ENCODE peak calls at places on chromosomes 3 and 15, in eight cellular contexts. W is bronchial epithelial cell, N is Panc1, H is upper lobe of right lung, L is Peyer's patch, Y is cardiac muscle cell, V is left ventricle myocardium inferior, I is breast epithelium. D is an unnamed sample.
A peak's percentile ranks its signal among the peaks of the same experiment; 100 is the strongest.

GRCh38 chr3:4670352-4670751 is 177.2 kb downstream of the ITPR1 start:
- DNase-seq in W (no peak), N (no peak), H (no peak), L (no peak), Y (no peak), V (no peak), I (no peak), D (peak; percentile 17)

GRCh38 chr3:138974467-138974866 is 27.4 kb downstream of the FOXL2NB start:
- DNase-seq in W (peak; percentile 74), N (no peak), H (no peak), L (no peak), Y (peak; percentile 57), V (no peak), I (no peak), D (peak; percentile 46)

GRCh38 chr15:52783191-52783829 is 6.8 kb downstream of the ONECUT1 start:
- DNase-seq in W (no peak), N (no peak), H (peak; percentile 60), L (no peak), Y (peak; percentile 33), V (no peak), I (no peak), D (peak; percentile 24)

GRCh38 chr15:79025802-79026201 is 64.8 kb downstream of the RASGRF1 start:
- DNase-seq in W (no peak), N (no peak), H (no peak), L (no peak), Y (no peak), V (no peak), I (no peak), D (no peak)

GRCh38 chr15:49101536-49101935 is 53.9 kb downstream of the COPS2 start:
- DNase-seq in W (no peak), N (no peak), H (no peak), L (no peak), Y (peak; percentile 66), V (no peak), I (no peak), D (peak; percentile 85)

GRCh38 chr15:65979316-65979715 is 110.0 kb downstream of the RAB11A start:
- DNase-seq in W (peak; percentile 69), N (no peak), H (no peak), L (no peak), Y (no peak), V (no peak), I (no peak), D (no peak)

GRCh38 chr3:130480736-130481135 is 36.2 kb upstream of the COL6A6 start:
- DNase-seq in W (peak; percentile 44), N (no peak), H (no peak), L (no peak), Y (peak; percentile 82), V (no peak), I (no peak), D (peak; percentile 59)

GRCh38 chr15:58332676-58333400 is 99.0 kb upstream of the LIPC start:
- DNase-seq in W (peak; percentile 62), N (peak; percentile 69), H (no peak), L (no peak), Y (peak; percentile 28), V (no peak), I (no peak), D (peak; percentile 41)

GRCh38 chr3:182240474-182240873 is 528.7 kb downstream of the SOX2 start:
- DNase-seq in W (no peak), N (no peak), H (no peak), L (no peak), Y (no peak), V (no peak), I (no peak), D (no peak)

GRCh38 chr3:73419179-73419803 is 205.4 kb downstream of the PDZRN3 start:
- DNase-seq in W (no peak), N (no peak), H (no peak), L (no peak), Y (peak; percentile 51), V (no peak), I (no peak), D (peak; percentile 29)

GRCh38 chr3:111751961-111752360 is 107.1 kb upstream of the PHLDB2 start:
- DNase-seq in W (no peak), N (no peak), H (no peak), L (no peak), Y (peak; percentile 60), V (no peak), I (no peak), D (no peak)

GRCh38 chr3:16928386-16929132 is 43.8 kb downstream of the PLCL2 start:
- DNase-seq in W (no peak), N (no peak), H (no peak), L (no peak), Y (no peak), V (no peak), I (no peak), D (no peak)

GRCh38 chr3:11774296-11774877 is 72.3 kb downstream of the TAMM41 start:
- DNase-seq in W (peak; percentile 70), N (no peak), H (peak; percentile 61), L (no peak), Y (peak; percentile 56), V (no peak), I (peak; percentile 58), D (peak; percentile 57)

GRCh38 chr3:72238836-72239235 is 453.9 kb upstream of the PROK2 start:
- DNase-seq in W (no peak), N (no peak), H (no peak), L (no peak), Y (no peak), V (no peak), I (no peak), D (no peak)

GRCh38 chr15:51493892-51494291 is 128.7 kb downstream of the DMXL2 start:
- DNase-seq in W (peak; percentile 38), N (no peak), H (no peak), L (no peak), Y (peak; percentile 38), V (no peak), I (no peak), D (peak; percentile 39)

GRCh38 chr15:95944856-95945255 is 385.6 kb upstream of the NR2F2 start:
- DNase-seq in W (no peak), N (no peak), H (no peak), L (no peak), Y (no peak), V (no peak), I (no peak), D (no peak)

GRCh38 chr15:41150279-41150678 is 34.2 kb upstream of the INO80 start:
- DNase-seq in W (no peak), N (no peak), H (no peak), L (no peak), Y (no peak), V (no peak), I (no peak), D (no peak)

GRCh38 chr3:61936344-61936937 is 375.1 kb downstream of the PTPRG start:
- DNase-seq in W (no peak), N (peak; percentile 10), H (no peak), L (peak; percentile 18), Y (peak; percentile 50), V (no peak), I (no peak), D (peak; percentile 42)

GRCh38 chr3:125606291-125606690 is 11.0 kb upstream of the OSBPL11 start:
- DNase-seq in W (no peak), N (no peak), H (no peak), L (no peak), Y (no peak), V (no peak), I (no peak), D (no peak)

GRCh38 chr3:125608419-125608818 is 13.1 kb upstream of the OSBPL11 start:
- DNase-seq in W (no peak), N (no peak), H (no peak), L (no peak), Y (no peak), V (no peak), I (no peak), D (no peak)

GRCh38 chr3:125605771-125606170 is 10.5 kb upstream of the OSBPL11 start:
- DNase-seq in W (no peak), N (no peak), H (no peak), L (no peak), Y (no peak), V (no peak), I (no peak), D (no peak)

DNA sequence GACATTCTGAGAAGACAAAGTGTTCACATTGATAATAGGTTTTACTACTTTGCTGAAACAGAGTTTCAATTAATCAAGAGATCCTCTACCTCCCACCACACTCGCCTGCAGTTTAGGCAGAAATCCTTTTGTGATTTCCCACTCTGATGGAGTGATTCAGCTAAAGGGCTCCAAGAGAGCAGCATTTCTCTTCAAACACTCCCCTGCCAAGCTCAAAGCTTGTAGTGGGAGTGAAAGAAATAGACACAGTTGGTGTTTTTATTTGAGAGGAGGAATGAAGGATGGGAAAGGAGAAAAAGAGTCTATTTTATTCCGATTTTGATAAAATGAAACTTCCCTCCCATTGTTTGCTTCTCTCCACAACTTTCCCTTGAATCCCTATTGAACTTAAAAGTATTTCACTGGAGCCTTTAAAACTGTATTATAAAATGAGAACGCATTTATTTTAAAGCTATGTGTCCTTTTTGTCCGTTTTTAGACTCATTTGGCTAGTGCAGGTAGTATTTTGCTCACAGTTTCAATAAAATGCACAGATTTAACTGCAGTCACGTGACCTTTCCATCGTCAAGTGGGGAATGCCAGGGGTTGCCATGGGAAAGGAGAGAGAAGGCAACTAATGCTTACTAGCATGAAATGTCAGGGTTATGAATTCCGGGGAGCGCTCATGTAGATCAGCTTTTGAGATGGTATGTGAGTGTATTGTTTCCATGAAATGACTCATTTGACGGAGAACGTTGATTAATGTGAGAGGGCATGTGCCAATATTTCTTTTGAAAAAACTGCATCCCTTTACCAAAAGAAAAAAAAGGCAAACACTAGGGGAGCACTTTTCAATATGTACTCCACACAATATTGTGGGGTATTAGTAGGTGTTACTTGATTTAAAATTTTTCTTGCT is 7.7 kb upstream of the OSBPL11 start:
- DNase-seq in W (peak; percentile 86), N (no peak), H (no peak), L (no peak), Y (peak; percentile 65), V (no peak), I (no peak), D (peak; percentile 90)
- TF ChIP-seq CTCF in W (peak; percentile 13), N (no peak), H (no peak), L (no peak), Y (peak; percentile 20), V (no peak), I (no peak), D (peak; percentile 45)

GRCh38 chr15:43828061-43828657 is 1.4 kb downstream of the WDR76 start:
- DNase-seq in W (no peak), N (no peak), H (no peak), L (no peak), Y (peak; percentile 17), V (no peak), I (no peak), D (peak; percentile 10)
- H3K4me3 ChIP-seq in W (no peak overlapping the region), N (peak overlapping the region; percentile 65), H (peak overlapping the region; percentile 71), L (no peak overlapping the region), Y (no peak overlapping the region), V (peak overlapping the region; percentile 74), I (peak overlapping the region; percentile 58), D (peak overlapping the region; percentile 69)

DNA sequence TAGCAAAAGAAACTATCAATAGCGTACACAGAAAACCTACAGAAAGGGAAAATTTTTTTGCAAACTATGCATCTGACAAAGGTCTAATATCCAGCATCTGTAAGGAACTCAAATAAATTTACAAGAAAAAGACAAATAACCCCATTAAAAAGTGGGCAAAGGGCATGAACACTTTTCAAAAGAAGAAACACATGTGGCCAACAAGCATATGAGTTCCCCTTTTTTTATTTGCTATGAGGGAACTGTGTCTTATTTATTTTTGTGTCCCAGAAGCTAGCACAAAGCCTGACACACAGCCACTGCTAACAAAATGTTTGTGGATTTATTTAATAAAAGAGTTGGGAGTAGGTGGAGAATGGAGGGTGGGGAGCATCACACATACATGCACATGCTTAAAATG is 325 bp upstream of the TMEM202 start:
- DNase-seq in W (no peak), N (no peak), H (no peak), L (no peak), Y (no peak), V (no peak), I (no peak), D (no peak)
- TF ChIP-seq CTCF in W (no peak), N (no peak), H (no peak), L (no peak), Y (no peak), V (no peak), I (no peak), D (no peak)

GRCh38 chr15:76012021-76012551 is at the start of gene NRG4:
- DNase-seq in W (peak; percentile 25), N (no peak), H (no peak), L (no peak), Y (peak; percentile 11), V (no peak), I (no peak), D (peak; percentile 3)
- H3K4me3 ChIP-seq in W (peak within 1 kb of the TSS; percentile 18), N (peak within 1 kb of the TSS; percentile 28), H (peak within 1 kb of the TSS; percentile 4), L (no peak within 1 kb of the TSS), Y (no peak within 1 kb of the TSS), V (no peak within 1 kb of the TSS), I (no peak within 1 kb of the TSS), D (no peak within 1 kb of the TSS)

D was measured in fibroblast of pulmonary artery.